ENCODE peak calls at places on chromosomes 5 and 9, in six cellular contexts. One of them, this sample, is unnamed.

GRCh38 chr9:8468048-8468600 is 668.5 kb upstream of the DMAC1 start:
- DNase-seq in K562: no peak
- DNase-seq in A549: no peak
- DNase-seq in endothelial cell of umbilical vein: no peak
- DNase-seq in HepG2: no peak
- DNase-seq in GM12878: no peak
- DNase-seq in this sample: no peak

GRCh38 chr9:126604059-126604685 is 9.6 kb upstream of the LMX1B start:
- DNase-seq in K562: no peak
- DNase-seq in A549: no peak
- DNase-seq in endothelial cell of umbilical vein: no peak
- DNase-seq in HepG2: no peak
- DNase-seq in GM12878: no peak
- DNase-seq in this sample: no peak

GRCh38 chr5:73182282-73182681 is 9.3 kb downstream of the TMEM174 start:
- DNase-seq in K562: no peak
- DNase-seq in A549: no peak
- DNase-seq in endothelial cell of umbilical vein: no peak
- DNase-seq in HepG2: no peak
- DNase-seq in GM12878: no peak
- DNase-seq in this sample: no peak

GRCh38 chr9:16871358-16872151 is 1.1 kb upstream of the BNC2 start:
- DNase-seq in K562: no peak
- DNase-seq in A549: peak
- DNase-seq in endothelial cell of umbilical vein: peak
- DNase-seq in HepG2: no peak
- DNase-seq in GM12878: no peak
- DNase-seq in this sample: peak

GRCh38 chr5:9895305-9895650 is 265.1 kb upstream of the TAS2R1 start:
- DNase-seq in K562: no peak
- DNase-seq in A549: no peak
- DNase-seq in endothelial cell of umbilical vein: no peak
- DNase-seq in HepG2: no peak
- DNase-seq in GM12878: no peak
- DNase-seq in this sample: no peak

GRCh38 chr5:116532762-116533525 is 41.7 kb downstream of the SEMA6A start:
- DNase-seq in K562: no peak
- DNase-seq in A549: no peak
- DNase-seq in endothelial cell of umbilical vein: no peak
- DNase-seq in HepG2: peak
- DNase-seq in GM12878: no peak
- DNase-seq in this sample: no peak

GRCh38 chr5:98108497-98108896 is 665.0 kb upstream of the RGMB start:
- DNase-seq in K562: no peak
- DNase-seq in A549: no peak
- DNase-seq in endothelial cell of umbilical vein: peak
- DNase-seq in HepG2: no peak
- DNase-seq in GM12878: no peak
- DNase-seq in this sample: no peak

GRCh38 chr9:76558465-76558864 is 99.5 kb downstream of the GCNT1 start:
- DNase-seq in K562: no peak
- DNase-seq in A549: no peak
- DNase-seq in endothelial cell of umbilical vein: no peak
- DNase-seq in HepG2: no peak
- DNase-seq in GM12878: no peak
- DNase-seq in this sample: no peak

GRCh38 chr9:137670391-137671195 is 51.8 kb downstream of the EHMT1 start:
- DNase-seq in K562: peak
- DNase-seq in A549: no peak
- DNase-seq in endothelial cell of umbilical vein: no peak
- DNase-seq in HepG2: peak
- DNase-seq in GM12878: no peak
- DNase-seq in this sample: no peak

GRCh38 chr5:168147536-168148460 is 143.6 kb upstream of the WWC1 start:
- DNase-seq in K562: no peak
- DNase-seq in A549: no peak
- DNase-seq in endothelial cell of umbilical vein: no peak
- DNase-seq in HepG2: no peak
- DNase-seq in GM12878: no peak
- DNase-seq in this sample: no peak

GRCh38 chr9:8660383-8660782 is 860.8 kb upstream of the DMAC1 start:
- DNase-seq in K562: no peak
- DNase-seq in A549: no peak
- DNase-seq in endothelial cell of umbilical vein: peak
- DNase-seq in HepG2: no peak
- DNase-seq in GM12878: no peak
- DNase-seq in this sample: peak

GRCh38 chr5:105956456-105957177 is 1714.1 kb downstream of the EFNA5 start:
- DNase-seq in K562: no peak
- DNase-seq in A549: peak
- DNase-seq in endothelial cell of umbilical vein: peak
- DNase-seq in HepG2: no peak
- DNase-seq in GM12878: no peak
- DNase-seq in this sample: peak

GRCh38 chr5:139561655-139562451 is 714 bp downstream of the UBE2D2 start:
- DNase-seq in K562: peak
- DNase-seq in A549: peak
- DNase-seq in endothelial cell of umbilical vein: peak
- DNase-seq in HepG2: no peak
- DNase-seq in GM12878: no peak
- DNase-seq in this sample: peak

GRCh38 chr9:126703330-126704156 is 89.8 kb downstream of the LMX1B start:
- DNase-seq in K562: no peak
- DNase-seq in A549: no peak
- DNase-seq in endothelial cell of umbilical vein: no peak
- DNase-seq in HepG2: no peak
- DNase-seq in GM12878: no peak
- DNase-seq in this sample: peak

GRCh38 chr9:133154097-133154989 is 9.4 kb downstream of the GBGT1 start:
- DNase-seq in K562: peak
- DNase-seq in A549: no peak
- DNase-seq in endothelial cell of umbilical vein: no peak
- DNase-seq in HepG2: no peak
- DNase-seq in GM12878: no peak
- DNase-seq in this sample: no peak

GRCh38 chr5:1435369-1435768 is 9.9 kb downstream of the SLC6A3 start:
- DNase-seq in K562: no peak
- DNase-seq in A549: no peak
- DNase-seq in endothelial cell of umbilical vein: no peak
- DNase-seq in HepG2: no peak
- DNase-seq in GM12878: no peak
- DNase-seq in this sample: no peak

GRCh38 chr5:35229076-35230042 is 928 bp downstream of the PRLR start:
- DNase-seq in K562: no peak
- DNase-seq in A549: peak
- DNase-seq in endothelial cell of umbilical vein: no peak
- DNase-seq in HepG2: peak
- DNase-seq in GM12878: no peak
- DNase-seq in this sample: peak

GRCh38 chr5:170108266-170108785 is 2.6 kb downstream of the FOXI1 start:
- DNase-seq in K562: no peak
- DNase-seq in A549: no peak
- DNase-seq in endothelial cell of umbilical vein: no peak
- DNase-seq in HepG2: no peak
- DNase-seq in GM12878: no peak
- DNase-seq in this sample: no peak
- TF ChIP-seq MYC in K562: no peak
- TF ChIP-seq MYC in A549: no peak
- TF ChIP-seq MYC in endothelial cell of umbilical vein: no peak
- TF ChIP-seq MYC in HepG2: no peak
- TF ChIP-seq MYC in GM12878: no peak
- TF ChIP-seq MYC in this sample: no peak

DNA sequence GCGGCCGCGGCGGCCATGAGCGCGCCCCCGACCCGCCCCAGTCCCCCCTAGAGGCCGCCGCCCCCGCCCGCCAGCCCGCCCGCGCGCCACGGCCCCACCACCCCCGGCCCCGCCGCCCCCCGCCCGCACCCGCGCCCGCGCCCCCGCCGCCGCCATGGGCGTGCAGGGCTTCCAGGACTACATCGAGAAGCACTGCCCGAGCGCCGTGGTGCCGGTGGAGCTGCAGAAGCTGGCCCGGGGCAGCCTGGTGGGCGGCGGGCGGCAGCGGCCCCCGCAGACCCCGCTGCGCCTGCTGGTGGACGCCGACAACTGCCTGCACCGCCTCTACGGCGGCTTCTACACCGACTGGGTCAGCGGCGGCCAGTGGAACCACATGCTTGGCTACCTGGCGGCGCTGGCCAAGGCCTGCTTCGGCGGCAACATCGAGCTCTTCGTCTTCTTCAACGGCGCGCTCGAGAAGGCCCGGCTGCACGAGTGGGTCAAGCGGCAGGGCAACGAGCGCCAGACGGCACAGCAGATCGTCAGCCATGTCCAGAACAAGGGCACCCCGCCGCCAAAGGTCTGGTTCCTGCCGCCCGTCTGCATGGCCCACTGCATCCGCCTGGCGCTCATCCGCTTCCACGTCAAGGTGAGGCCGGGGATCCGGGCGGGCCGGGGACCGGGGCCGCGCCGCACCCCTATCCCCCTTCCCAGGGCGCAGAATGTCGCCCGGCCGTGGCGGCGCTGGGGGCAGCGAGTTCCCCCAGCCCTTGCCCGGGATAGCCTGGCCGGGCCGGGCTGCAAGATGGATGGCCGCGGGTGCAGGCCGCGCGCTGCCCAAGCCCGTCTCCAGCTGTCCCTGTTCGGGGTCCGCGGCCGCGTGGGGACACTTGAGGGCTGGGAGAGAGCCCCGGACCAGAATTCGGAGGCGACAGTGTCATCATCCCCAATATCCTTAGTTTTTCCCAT is 551 bp downstream of the FAM120A start:
- DNase-seq in K562: peak
- DNase-seq in A549: peak
- DNase-seq in endothelial cell of umbilical vein: peak
- DNase-seq in HepG2: peak
- DNase-seq in GM12878: no peak
- DNase-seq in this sample: peak
- TF ChIP-seq MYC in K562: no peak
- TF ChIP-seq MYC in A549: no peak
- TF ChIP-seq MYC in endothelial cell of umbilical vein: no peak
- TF ChIP-seq MYC in HepG2: peak
- TF ChIP-seq MYC in GM12878: no peak
- TF ChIP-seq MYC in this sample: peak

GRCh38 chr5:33275391-33275790 is 165.4 kb upstream of the TARS1 start:
- DNase-seq in K562: no peak
- DNase-seq in A549: no peak
- DNase-seq in endothelial cell of umbilical vein: peak
- DNase-seq in HepG2: no peak
- DNase-seq in GM12878: no peak
- DNase-seq in this sample: no peak

GRCh38 chr5:33272288-33272687 is 168.5 kb upstream of the TARS1 start:
- DNase-seq in K562: no peak
- DNase-seq in A549: peak
- DNase-seq in endothelial cell of umbilical vein: peak
- DNase-seq in HepG2: no peak
- DNase-seq in GM12878: no peak
- DNase-seq in this sample: no peak

GRCh38 chr5:33271606-33272005 is 169.2 kb upstream of the TARS1 start:
- DNase-seq in K562: no peak
- DNase-seq in A549: no peak
- DNase-seq in endothelial cell of umbilical vein: peak
- DNase-seq in HepG2: no peak
- DNase-seq in GM12878: no peak
- DNase-seq in this sample: no peak

GRCh38 chr5:33275921-33276705 is 164.7 kb upstream of the TARS1 start:
- DNase-seq in K562: no peak
- DNase-seq in A549: no peak
- DNase-seq in endothelial cell of umbilical vein: peak
- DNase-seq in HepG2: no peak
- DNase-seq in GM12878: no peak
- DNase-seq in this sample: no peak

GRCh38 chr5:33273985-33274384 is 166.8 kb upstream of the TARS1 start:
- DNase-seq in K562: no peak
- DNase-seq in A549: no peak
- DNase-seq in endothelial cell of umbilical vein: no peak
- DNase-seq in HepG2: no peak
- DNase-seq in GM12878: no peak
- DNase-seq in this sample: no peak
- TF ChIP-seq MYC in K562: no peak
- TF ChIP-seq MYC in A549: no peak
- TF ChIP-seq MYC in endothelial cell of umbilical vein: no peak
- TF ChIP-seq MYC in HepG2: no peak
- TF ChIP-seq MYC in GM12878: no peak
- TF ChIP-seq MYC in this sample: no peak

DNA sequence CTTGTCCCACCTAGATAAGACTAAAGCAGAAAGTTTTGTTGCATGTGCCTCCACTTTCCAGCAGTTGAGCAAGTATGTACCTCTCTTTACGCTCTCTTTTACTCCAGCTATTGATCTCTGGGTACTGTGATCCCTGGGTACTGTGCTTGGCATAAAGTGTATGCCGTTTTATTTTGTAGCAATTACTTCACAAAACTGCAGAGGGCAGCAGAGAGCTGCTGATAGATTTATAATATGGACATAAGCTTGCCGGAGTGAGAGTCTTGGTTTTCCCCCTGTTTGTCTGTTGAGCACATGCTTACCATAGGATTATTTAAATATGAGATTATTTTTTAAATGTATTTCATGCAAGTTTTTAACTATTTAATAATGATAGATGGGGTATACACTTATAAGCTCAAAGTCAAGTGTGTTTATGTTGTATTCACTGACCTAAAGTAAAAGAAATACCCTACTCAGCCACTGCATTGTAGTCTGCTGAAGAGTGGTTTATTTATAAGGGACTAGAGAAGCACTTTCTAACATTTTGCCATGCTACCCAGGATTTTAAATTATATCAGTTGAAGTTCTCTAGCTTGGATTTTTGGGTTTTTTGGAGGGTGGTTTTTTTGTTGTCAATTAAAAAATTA is 13.0 kb downstream of the TTC1 start:
- DNase-seq in K562: peak
- DNase-seq in A549: peak
- DNase-seq in endothelial cell of umbilical vein: peak
- DNase-seq in HepG2: peak
- DNase-seq in GM12878: peak
- DNase-seq in this sample: peak
- TF ChIP-seq MYC in K562: no peak
- TF ChIP-seq MYC in A549: no peak
- TF ChIP-seq MYC in endothelial cell of umbilical vein: no peak
- TF ChIP-seq MYC in HepG2: no peak
- TF ChIP-seq MYC in GM12878: no peak
- TF ChIP-seq MYC in this sample: peak

GRCh38 chr5:93117753-93118531 is 463.1 kb downstream of the NR2F1-AS1 start:
- DNase-seq in K562: no peak
- DNase-seq in A549: no peak
- DNase-seq in endothelial cell of umbilical vein: peak
- DNase-seq in HepG2: no peak
- DNase-seq in GM12878: no peak
- DNase-seq in this sample: no peak
- TF ChIP-seq MYC in K562: no peak
- TF ChIP-seq MYC in A549: no peak
- TF ChIP-seq MYC in endothelial cell of umbilical vein: no peak
- TF ChIP-seq MYC in HepG2: no peak
- TF ChIP-seq MYC in GM12878: no peak
- TF ChIP-seq MYC in this sample: no peak

DNA sequence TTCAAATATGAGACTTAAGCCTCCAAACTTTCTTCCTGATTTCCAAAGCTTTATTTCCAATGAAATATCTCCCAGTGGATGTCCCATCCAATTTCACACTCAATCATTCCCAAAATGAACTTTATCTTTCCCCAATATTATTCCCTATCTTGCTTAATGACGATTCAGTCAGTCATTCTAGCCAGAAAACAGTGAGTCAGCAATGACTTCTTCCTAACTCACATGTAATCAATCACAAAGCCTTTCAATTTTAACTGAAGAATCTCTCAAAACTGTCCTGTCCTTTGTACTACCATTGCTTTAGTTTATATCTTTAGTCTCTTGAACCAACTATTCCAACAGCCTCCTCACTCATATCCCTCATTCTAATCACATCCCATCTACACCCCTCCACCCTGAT is 34.9 kb downstream of the NSA2 start:
- DNase-seq in K562: no peak
- DNase-seq in A549: no peak
- DNase-seq in endothelial cell of umbilical vein: no peak
- DNase-seq in HepG2: no peak
- DNase-seq in GM12878: no peak
- DNase-seq in this sample: no peak
- TF ChIP-seq MYC in K562: no peak
- TF ChIP-seq MYC in A549: no peak
- TF ChIP-seq MYC in endothelial cell of umbilical vein: no peak
- TF ChIP-seq MYC in HepG2: no peak
- TF ChIP-seq MYC in GM12878: no peak
- TF ChIP-seq MYC in this sample: no peak